ENCODE peak calls at places on chromosomes 11 and 22, in five cellular contexts. Y, T, V, Z and A are unnamed samples.

GRCh38 chr22:38700271-38700788 is 413 bp downstream of the JOSD1 start:
- DNase-seq in Y (no peak), T (no peak), V (no peak), Z (no peak), A (peak; percentile 86)

GRCh38 chr11:84947970-84948600 is 679.1 kb downstream of the DLG2 start:
- DNase-seq in Y (no peak), T (no peak), V (no peak), Z (no peak), A (no peak)

GRCh38 chr22:50625131-50625567 is 2.8 kb downstream of the ARSA start:
- DNase-seq in Y (no peak), T (no peak), V (no peak), Z (no peak), A (no peak)

GRCh38 chr11:10659339-10660216 is 34.0 kb downstream of the IRAG1 start:
- DNase-seq in Y (no peak), T (no peak), V (no peak), Z (no peak), A (no peak)

GRCh38 chr22:26601726-26602125 is 11.8 kb upstream of the TPST2 start:
- DNase-seq in Y (no peak), T (no peak), V (no peak), Z (no peak), A (no peak)

GRCh38 chr22:31091106-31091975 is 10.2 kb downstream of the SMTN start:
- DNase-seq in Y (no peak), T (no peak), V (no peak), Z (peak; percentile 83), A (no peak)

GRCh38 chr11:12167098-12167999 is 57.0 kb downstream of the MICAL2 start:
- DNase-seq in Y (no peak), T (no peak), V (no peak), Z (no peak), A (no peak)

GRCh38 chr11:9004310-9004945 is 627 bp upstream of the NRIP3 start:
- DNase-seq in Y (no peak), T (no peak), V (no peak), Z (peak; percentile 90), A (peak; percentile 68)

GRCh38 chr22:45504703-45505341 is 2.1 kb downstream of the FBLN1 start:
- DNase-seq in Y (no peak), T (no peak), V (no peak), Z (peak; percentile 72), A (no peak)

GRCh38 chr22:50396751-50397370 is 53.7 kb downstream of the PPP6R2 start:
- DNase-seq in Y (no peak), T (no peak), V (no peak), Z (no peak), A (no peak)